ENCODE peak calls at places on chromosomes 4 and X, in seven cellular contexts. J is adrenal gland, L is left ventricle myocardium inferior, P is WERI-Rb-1, H is tibial nerve, D is fibroblast of pulmonary artery, K is tibial artery. S is an unnamed sample.
A peak's percentile ranks its signal among the peaks of the same experiment; 100 is the strongest.

GRCh38 chr4:43379001-43379400 is 486.5 kb downstream of the GRXCR1 start:
- DNase-seq in J (no peak), D (no peak), K (no peak), L (no peak), H (no peak), P (no peak), S (no peak)

GRCh38 chrX:154409222-154409871 is at the start of gene DNASE1L1:
- DNase-seq in J (peak; percentile 93), P (no peak), K (peak; percentile 96), H (peak; percentile 52), L (peak; percentile 71), D (peak; percentile 87), S (peak; percentile 87)

GRCh38 chr4:82500830-82501229 is 61.0 kb downstream of the TMEM150C start:
- DNase-seq in D (no peak), L (no peak), K (no peak), P (no peak), J (no peak), H (no peak), S (no peak)

GRCh38 chr4:39274503-39274902 is 91.7 kb downstream of the RFC1 start:
- DNase-seq in L (no peak), D (no peak), K (no peak), H (no peak), P (no peak), J (no peak), S (no peak)

GRCh38 chrX:129462707-129463106 is 60.6 kb downstream of the SMARCA1 start:
- DNase-seq in H (no peak), L (no peak), J (no peak), K (no peak), P (no peak), D (no peak), S (no peak)

GRCh38 chrX:100208076-100208475 is 202.0 kb downstream of the PCDH19 start:
- DNase-seq in P (no peak), L (no peak), J (no peak), D (no peak), K (no peak), H (no peak), S (no peak)

GRCh38 chr4:130238121-130238520 is 1142.2 kb downstream of the C4orf33 start:
- DNase-seq in K (no peak), J (no peak), D (peak; percentile 13), L (no peak), H (no peak), P (no peak), S (peak; percentile 20)

GRCh38 chrX:63917296-63917695 is 132.3 kb upstream of the ARHGEF9 start:
- DNase-seq in H (no peak), J (no peak), K (no peak), P (no peak), D (no peak), L (no peak), S (no peak)

GRCh38 chrX:14729058-14729457 is 143.8 kb downstream of the FANCB start:
- DNase-seq in D (no peak), P (no peak), H (no peak), J (no peak), L (no peak), K (no peak), S (no peak)

GRCh38 chrX:16320765-16321355 is 153.6 kb downstream of the MAGEB17 start:
- DNase-seq in L (no peak), J (no peak), K (no peak), D (no peak), P (no peak), H (no peak), S (peak; percentile 54)
- H3K4me3 ChIP-seq in L (no peak overlapping the region), J (no peak overlapping the region), K (no peak overlapping the region), D (no peak overlapping the region), P (no peak overlapping the region), H (no peak overlapping the region), S (no peak overlapping the region)

GRCh38 chrX:119695535-119696050 is 2.6 kb upstream of the SEPTIN6 start:
- DNase-seq in L (no peak), H (no peak), D (no peak), P (no peak), K (no peak), J (no peak), S (no peak)

GRCh38 chrX:119693996-119694451 is 1.1 kb upstream of the SEPTIN6 start:
- DNase-seq in D (no peak), J (peak; percentile 71), P (no peak), K (no peak), H (no peak), L (no peak), S (no peak)

GRCh38 chrX:119694601-119695534 is 1.9 kb upstream of the SEPTIN6 start:
- DNase-seq in D (no peak), P (no peak), H (no peak), K (no peak), L (no peak), J (peak; percentile 44), S (no peak)

GRCh38 chrX:119696251-119696890 is 3.4 kb upstream of the SEPTIN6 start:
- DNase-seq in L (no peak), K (no peak), J (no peak), H (no peak), D (no peak), P (no peak), S (no peak)

DNA sequence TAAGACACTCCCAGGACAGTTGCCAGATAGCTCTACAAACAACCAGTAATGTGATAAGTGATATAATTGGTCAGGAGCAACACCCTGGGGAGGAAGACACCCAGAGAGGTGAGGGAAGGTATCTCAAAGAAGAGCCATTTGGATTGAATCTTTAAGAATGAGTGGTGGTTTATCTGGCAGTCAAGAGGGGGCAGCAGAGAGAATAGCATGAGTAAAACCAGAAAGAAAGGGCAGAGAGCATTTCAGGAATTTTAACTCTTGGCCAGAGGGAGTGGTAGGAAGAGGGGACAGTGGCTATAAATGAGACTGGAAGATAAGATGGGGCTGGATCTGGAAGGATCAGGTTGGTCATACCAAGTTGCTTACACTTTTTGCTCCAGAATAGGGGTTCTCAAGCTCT is 5.9 kb upstream of the SEPTIN6 start:
- DNase-seq in K (no peak), P (no peak), L (no peak), J (no peak), D (peak; percentile 71), H (no peak), S (peak; percentile 73)
- TF ChIP-seq CTCF in K (peak; percentile 43), P (peak; percentile 43), L (peak; percentile 57), J (peak; percentile 55), D (peak; percentile 66), H (peak; percentile 35), S (peak; percentile 69)

GRCh38 chrX:33204889-33205288 is 6.5 kb downstream of the DMD start:
- DNase-seq in J (peak; percentile 46), L (no peak), D (no peak), P (peak; percentile 62), H (no peak), K (no peak), S (peak; percentile 48)
- H3K4me3 ChIP-seq in J (no peak overlapping the region), L (peak overlapping the region; percentile 65), D (no peak overlapping the region), P (peak overlapping the region; percentile 13), H (no peak overlapping the region), K (peak overlapping the region; percentile 53), S (no peak overlapping the region)

GRCh38 chr4:132227349-132228165 is 921.5 kb upstream of the PCDH10 start:
- DNase-seq in K (no peak), J (peak; percentile 31), L (no peak), H (no peak), P (peak; percentile 84), D (peak; percentile 64), S (peak; percentile 25)
- TF ChIP-seq CTCF in K (peak; percentile 10), J (peak; percentile 14), L (peak; percentile 31), H (peak; percentile 24), P (peak; percentile 87), D (peak; percentile 59), S (peak; percentile 40)

GRCh38 chr4:41435509-41435908 is 102.4 kb upstream of the LIMCH1 start:
- DNase-seq in L (no peak), P (no peak), H (no peak), D (no peak), K (no peak), J (no peak), S (no peak)

GRCh38 chr4:41436365-41437263 is 101.3 kb upstream of the LIMCH1 start:
- DNase-seq in D (no peak), K (no peak), J (no peak), H (no peak), P (no peak), L (no peak), S (no peak)

GRCh38 chr4:41438564-41438963 is 99.4 kb upstream of the LIMCH1 start:
- DNase-seq in H (no peak), P (peak; percentile 13), D (no peak), L (no peak), J (no peak), K (no peak), S (no peak)

GRCh38 chr4:41433361-41433760 is 104.6 kb upstream of the LIMCH1 start:
- DNase-seq in J (no peak), H (no peak), L (no peak), D (no peak), P (no peak), K (no peak), S (no peak)

DNA sequence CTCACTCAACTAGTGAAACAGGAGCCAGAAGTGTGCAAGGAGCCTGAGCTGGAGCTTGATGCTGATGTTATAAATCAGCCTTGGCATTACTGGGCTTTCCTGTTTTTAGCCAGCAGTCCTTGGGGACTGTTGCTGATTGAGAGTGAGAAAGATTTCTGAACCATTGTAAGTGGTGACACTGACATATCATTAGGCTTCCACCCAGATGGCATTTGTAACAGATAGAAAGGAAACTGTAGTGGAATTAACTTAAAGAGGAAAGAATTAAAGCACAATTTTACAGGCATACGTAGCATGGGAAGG is 100.7 kb upstream of the LIMCH1 start:
- DNase-seq in P (peak; percentile 23), H (no peak), K (no peak), J (peak; percentile 30), L (no peak), D (no peak), S (no peak)
- H3K4me3 ChIP-seq in P (no peak overlapping the region), H (no peak overlapping the region), K (no peak overlapping the region), J (no peak overlapping the region), L (peak overlapping the region; percentile 18), D (no peak overlapping the region), S (no peak overlapping the region)

DNA sequence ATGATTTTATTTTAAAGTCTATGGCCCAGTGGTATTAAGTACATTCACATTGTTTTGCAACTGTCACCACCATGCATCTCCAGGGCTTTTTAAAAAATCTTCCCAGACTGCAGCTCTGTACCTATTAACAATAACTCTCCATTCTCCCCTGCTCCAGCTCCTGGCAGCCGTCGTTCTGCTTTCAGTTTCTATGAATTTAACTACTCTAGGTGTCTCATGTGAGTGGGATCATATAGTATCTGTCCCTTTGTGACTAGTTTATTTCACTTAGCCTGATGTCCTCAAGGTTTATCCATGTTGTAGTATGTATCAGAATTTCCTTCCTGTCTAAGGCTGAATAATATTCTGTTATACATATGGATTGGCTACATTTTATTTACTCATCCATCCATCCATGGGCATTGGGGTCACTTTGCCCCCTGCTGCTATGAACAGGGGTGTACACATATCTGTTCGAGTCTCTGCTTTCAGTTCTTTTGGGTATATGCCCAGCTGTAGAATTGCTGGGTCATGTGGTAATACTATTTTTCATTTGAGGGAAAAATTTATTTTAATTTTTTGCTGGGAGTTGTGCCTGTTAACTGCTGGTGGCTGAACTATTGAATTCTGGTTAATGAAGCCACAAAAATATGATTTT is 131.3 kb downstream of the ARHGAP10 start:
- DNase-seq in D (peak; percentile 44), J (no peak), L (no peak), K (no peak), H (no peak), P (no peak), S (peak; percentile 52)
- TF ChIP-seq CTCF in D (peak; percentile 29), J (no peak), L (no peak), K (no peak), H (no peak), P (peak; percentile 4), S (peak; percentile 36)

S was measured in fibroblast of mammary gland.